ENCODE peak calls at places on chromosomes 6 and 20, in four cellular contexts. I, E, X and U are unnamed samples.

GRCh38 chr6:30136570-30137286 is 788 bp downstream of the TRIM40 start:
- DNase-seq in I (no peak), E (no peak), X (no peak), U (no peak)

GRCh38 chr6:163756079-163756478 is 341.6 kb downstream of the QKI start:
- DNase-seq in I (no peak), E (no peak), X (no peak), U (no peak)

GRCh38 chr20:19756756-19757486 is 1.1 kb upstream of the RIN2 start:
- DNase-seq in I (no peak), E (no peak), X (no peak), U (no peak)

GRCh38 chr6:144647406-144647964 is 362.4 kb downstream of the UTRN start:
- DNase-seq in I (no peak), E (no peak), X (no peak), U (no peak)

GRCh38 chr20:6768228-6769185 is 1.0 kb downstream of the BMP2 start:
- DNase-seq in I (no peak), E (peak), X (peak), U (no peak)

GRCh38 chr6:88519227-88520019 is 353.3 kb upstream of the CNR1 start:
- DNase-seq in I (no peak), E (no peak), X (no peak), U (no peak)

GRCh38 chr6:34608321-34609091 is 52.4 kb upstream of the SPDEF start:
- DNase-seq in I (no peak), E (peak), X (no peak), U (no peak)

GRCh38 chr6:152598421-152598820 is 38.7 kb downstream of the SYNE1 start:
- DNase-seq in I (no peak), E (peak), X (no peak), U (no peak)

GRCh38 chr6:43265564-43265963 is 22.3 kb downstream of the TTBK1 start:
- DNase-seq in I (no peak), E (no peak), X (no peak), U (no peak)

GRCh38 chr6:89375427-89375868 is 22.9 kb upstream of the UBE2J1 start:
- DNase-seq in I (no peak), E (no peak), X (no peak), U (no peak)

GRCh38 chr6:99415446-99415845 is 9.7 kb downstream of the PNISR start:
- DNase-seq in I (no peak), E (peak), X (no peak), U (no peak)

GRCh38 chr6:99587792-99588191 is 18.8 kb upstream of the PRDM13 start:
- DNase-seq in I (no peak), E (no peak), X (no peak), U (no peak)

GRCh38 chr20:22383156-22383555 is 201.2 kb downstream of the FOXA2 start:
- DNase-seq in I (no peak), E (peak), X (no peak), U (no peak)

GRCh38 chr6:50077385-50077784 is 27.7 kb upstream of the DEFB112 start:
- DNase-seq in I (no peak), E (no peak), X (no peak), U (no peak)

GRCh38 chr6:166050559-166050958 is 117.1 kb downstream of the TBXT start:
- DNase-seq in I (no peak), E (no peak), X (no peak), U (no peak)

GRCh38 chr20:37687478-37687805 is 6.4 kb upstream of the CTNNBL1 start:
- DNase-seq in I (no peak), E (no peak), X (no peak), U (no peak)

GRCh38 chr6:169957351-169957963 is 206.0 kb downstream of the ERMARD start:
- DNase-seq in I (no peak), E (no peak), X (no peak), U (no peak)

GRCh38 chr6:110532401-110532800 is 56.0 kb upstream of the SLC22A16 start:
- DNase-seq in I (no peak), E (no peak), X (no peak), U (no peak)

GRCh38 chr6:44696099-44696498 is 308.6 kb downstream of the CDC5L start:
- DNase-seq in I (peak), E (peak), X (no peak), U (peak)

GRCh38 chr6:170264086-170264485 is 26.8 kb downstream of the DLL1 start:
- DNase-seq in I (no peak), E (no peak), X (no peak), U (no peak)

GRCh38 chr6:65776332-65776731 is 69.3 kb upstream of the EYS start:
- DNase-seq in I (no peak), E (no peak), X (no peak), U (no peak)

GRCh38 chr20:48897298-48898044 is 24.0 kb upstream of the ARFGEF2 start:
- DNase-seq in I (no peak), E (peak), X (no peak), U (peak)

GRCh38 chr20:45088247-45088646 is 12.7 kb downstream of the KCNS1 start:
- DNase-seq in I (peak), E (peak), X (no peak), U (peak)

GRCh38 chr20:11376998-11377397 is 540.7 kb upstream of the BTBD3 start:
- DNase-seq in I (no peak), E (peak), X (no peak), U (no peak)

GRCh38 chr6:142774292-142774691 is 170.7 kb downstream of the HIVEP2 start:
- DNase-seq in I (no peak), E (no peak), X (no peak), U (no peak)

GRCh38 chr6:167721291-167721690 is 105.4 kb upstream of the AFDN start:
- DNase-seq in I (no peak), E (no peak), X (no peak), U (no peak)

GRCh38 chr6:11275598-11275997 is 43.1 kb upstream of the NEDD9 start:
- DNase-seq in I (no peak), E (no peak), X (no peak), U (no peak)

GRCh38 chr20:34222208-34222607 is 19.0 kb upstream of the ASIP start:
- DNase-seq in I (peak), E (peak), X (no peak), U (peak)

GRCh38 chr6:127554435-127555006 is 22.5 kb upstream of the C6orf58 start:
- DNase-seq in I (no peak), E (peak), X (no peak), U (peak)

GRCh38 chr20:62028384-62028783 is 37.3 kb downstream of the TAF4 start:
- DNase-seq in I (no peak), E (no peak), X (no peak), U (no peak)

GRCh38 chr20:38293490-38294333 is 10.2 kb upstream of the BPI start:
- DNase-seq in I (no peak), E (no peak), X (no peak), U (no peak)

GRCh38 chr20:35823147-35823546 is 51.3 kb downstream of the PHF20 start:
- DNase-seq in I (no peak), E (no peak), X (no peak), U (no peak)

GRCh38 chr20:2698912-2699311 is 6.3 kb downstream of the EBF4 start:
- DNase-seq in I (no peak), E (no peak), X (no peak), U (no peak)